ENCODE peak calls at places on chromosomes 16 and 17, in eight cellular contexts. J is cardiac muscle cell, K is RPMI8226, C is Calu3, L is H4, Z is heart left ventricle, V is iris pigment epithelial cell, R is OCI-M1. D is an unnamed sample.

GRCh38 chr17:59365383-59365981 is 34.0 kb downstream of the YPEL2 start:
- DNase-seq in J (no peak), K (no peak), C (no peak), L (no peak), Z (peak), V (peak), R (peak), D (peak)

GRCh38 chr17:78535285-78536197 is 41.7 kb downstream of the DNAH17 start:
- DNase-seq in J (no peak), K (peak), C (peak), L (no peak), Z (no peak), V (peak), R (no peak), D (no peak)

GRCh38 chr17:13114601-13115024 is 96.8 kb upstream of the ELAC2 start:
- DNase-seq in J (peak), K (peak), C (no peak), L (peak), Z (peak), V (peak), R (peak), D (no peak)

GRCh38 chr16:649646-650045 is 481 bp downstream of the WDR90 start:
- DNase-seq in J (no peak), K (peak), C (no peak), L (no peak), Z (no peak), V (no peak), R (peak), D (no peak)

GRCh38 chr16:84603115-84603816 is 14.6 kb downstream of the COTL1 start:
- DNase-seq in J (peak), K (no peak), C (peak), L (peak), Z (peak), V (peak), R (no peak), D (peak)

GRCh38 chr16:50821586-50821985 is 79.7 kb downstream of the CYLD start:
- DNase-seq in J (no peak), K (no peak), C (peak), L (peak), Z (no peak), V (no peak), R (no peak), D (no peak)

GRCh38 chr17:50935201-50936124 is 69.3 kb upstream of the TOB1 start:
- DNase-seq in J (no peak), K (no peak), C (peak), L (peak), Z (peak), V (no peak), R (no peak), D (peak)

GRCh38 chr16:69311533-69312388 is 611 bp downstream of the VPS4A start:
- DNase-seq in J (peak), K (peak), C (peak), L (no peak), Z (no peak), V (peak), R (peak), D (no peak)

GRCh38 chr16:23511731-23512130 is 1.4 kb upstream of the GGA2 start:
- DNase-seq in J (no peak), K (no peak), C (no peak), L (no peak), Z (no peak), V (no peak), R (no peak), D (no peak)

GRCh38 chr16:21626659-21627277 is 25.6 kb downstream of the IGSF6 start:
- DNase-seq in J (peak), K (no peak), C (peak), L (peak), Z (no peak), V (peak), R (no peak), D (peak)

GRCh38 chr17:58402679-58403078 is 14.7 kb downstream of the RNF43 start:
- DNase-seq in J (peak), K (no peak), C (no peak), L (peak), Z (no peak), V (peak), R (no peak), D (no peak)

GRCh38 chr16:6286176-6286575 is 1046.5 kb upstream of the RBFOX1 start:
- DNase-seq in J (no peak), K (no peak), C (no peak), L (no peak), Z (no peak), V (no peak), R (no peak), D (no peak)

GRCh38 chr17:78538033-78538776 is 39.0 kb downstream of the DNAH17 start:
- DNase-seq in J (peak), K (no peak), C (peak), L (no peak), Z (no peak), V (no peak), R (no peak), D (peak)

GRCh38 chr16:79970551-79971236 is 370.2 kb upstream of the MAF start:
- DNase-seq in J (peak), K (no peak), C (no peak), L (peak), Z (peak), V (peak), R (peak), D (no peak)

GRCh38 chr17:2247005-2247404 is 56.6 kb downstream of the SMG6 start:
- DNase-seq in J (no peak), K (no peak), C (no peak), L (no peak), Z (no peak), V (no peak), R (no peak), D (no peak)

GRCh38 chr16:66924527-66925321 is 611 bp downstream of the RRAD start:
- DNase-seq in J (no peak), K (peak), C (peak), L (no peak), Z (peak), V (no peak), R (no peak), D (no peak)

GRCh38 chr16:49510676-49511305 is 137.2 kb downstream of the C16orf78 start:
- DNase-seq in J (no peak), K (no peak), C (no peak), L (no peak), Z (no peak), V (no peak), R (no peak), D (no peak)

GRCh38 chr17:45394913-45395568 is 37.6 kb downstream of the ARHGAP27 start:
- DNase-seq in J (peak), K (peak), C (peak), L (peak), Z (peak), V (peak), R (peak), D (peak)

GRCh38 chr16:57994778-57995177 is 5.7 kb downstream of the ZNF319 start:
- DNase-seq in J (peak), K (peak), C (peak), L (peak), Z (peak), V (peak), R (peak), D (no peak)

GRCh38 chr16:83802135-83802534 is 5.6 kb upstream of the HSBP1 start:
- DNase-seq in J (peak), K (peak), C (peak), L (peak), Z (no peak), V (peak), R (no peak), D (peak)

GRCh38 chr16:56631832-56632159 is 663 bp upstream of the MT1M start:
- DNase-seq in J (no peak), K (no peak), C (no peak), L (no peak), Z (no peak), V (no peak), R (no peak), D (no peak)

GRCh38 chr17:79832211-79833109 is 6.8 kb downstream of the CBX4 start:
- DNase-seq in J (peak), K (no peak), C (peak), L (no peak), Z (peak), V (peak), R (peak), D (no peak)

GRCh38 chr16:47377156-47377555 is 83.7 kb downstream of the ITFG1 start:
- DNase-seq in J (no peak), K (no peak), C (no peak), L (peak), Z (no peak), V (peak), R (no peak), D (no peak)

GRCh38 chr17:773467-774319 is 8.4 kb downstream of the GLOD4 start:
- DNase-seq in J (no peak), K (no peak), C (no peak), L (no peak), Z (no peak), V (no peak), R (no peak), D (no peak)

GRCh38 chr17:31074772-31075538 is 19.8 kb upstream of the NF1 start:
- DNase-seq in J (no peak), K (no peak), C (no peak), L (no peak), Z (no peak), V (peak), R (no peak), D (no peak)

GRCh38 chr17:46942441-46943217 is 19.7 kb downstream of the GOSR2 start:
- DNase-seq in J (peak), K (peak), C (peak), L (peak), Z (peak), V (peak), R (peak), D (peak)

GRCh38 chr17:1315891-1316403 is 36.5 kb downstream of the TRARG1 start:
- DNase-seq in J (no peak), K (no peak), C (no peak), L (no peak), Z (peak), V (no peak), R (no peak), D (no peak)

GRCh38 chr17:81685108-81685507 is 1.3 kb downstream of the HGS start:
- DNase-seq in J (peak), K (peak), C (no peak), L (no peak), Z (no peak), V (peak), R (no peak), D (no peak)

GRCh38 chr17:75105269-75106080 is 4.3 kb upstream of the ARMC7 start:
- DNase-seq in J (peak), K (peak), C (peak), L (peak), Z (no peak), V (peak), R (peak), D (no peak)

GRCh38 chr16:78461496-78461938 is 362.1 kb downstream of the WWOX start:
- DNase-seq in J (no peak), K (no peak), C (no peak), L (peak), Z (no peak), V (no peak), R (no peak), D (no peak)

GRCh38 chr17:77706938-77707337 is 251.6 kb upstream of the TNRC6C start:
- DNase-seq in J (no peak), K (no peak), C (no peak), L (no peak), Z (no peak), V (no peak), R (no peak), D (no peak)

GRCh38 chr17:59893617-59894100 is 738 bp downstream of the RPS6KB1 start:
- DNase-seq in J (peak), K (peak), C (peak), L (no peak), Z (no peak), V (peak), R (peak), D (peak)

GRCh38 chr16:85898521-85899442 is at the start of gene IRF8:
- DNase-seq in J (peak), K (peak), C (peak), L (no peak), Z (peak), V (peak), R (no peak), D (peak)

GRCh38 chr16:80993293-80993691 is 13.4 kb downstream of the CMC2 start:
- DNase-seq in J (peak), K (no peak), C (peak), L (peak), Z (peak), V (peak), R (peak), D (peak)

GRCh38 chr16:8935989-8936388 is 27.7 kb downstream of the USP7 start:
- DNase-seq in J (peak), K (peak), C (peak), L (no peak), Z (no peak), V (no peak), R (no peak), D (no peak)

GRCh38 chr16:14314116-14314515 is 243.0 kb downstream of the MRTFB start:
- DNase-seq in J (no peak), K (no peak), C (no peak), L (no peak), Z (no peak), V (no peak), R (no peak), D (no peak)

GRCh38 chr17:20196314-20196713 is 187.2 kb downstream of the SPECC1 start:
- DNase-seq in J (no peak), K (no peak), C (no peak), L (no peak), Z (no peak), V (no peak), R (no peak), D (no peak)

GRCh38 chr17:64378890-64379354 is 11.7 kb downstream of the PECAM1 start:
- DNase-seq in J (no peak), K (peak), C (no peak), L (no peak), Z (no peak), V (no peak), R (no peak), D (peak)